ENCODE peak calls at places on chromosomes 16 and 17, in seven cellular contexts. One of them, this sample, is unnamed. For H3K9me3, the result is how much of the 10 kb centered on the place peaks cover.

GRCh38 chr17:57944796-57945362 is 10.3 kb downstream of the CUEDC1 start:
- DNase-seq in right lobe of liver: no peak
- DNase-seq in ascending aorta: no peak
- DNase-seq in uterus: no peak
- DNase-seq in colonic mucosa: no peak
- DNase-seq in CD4-positive, CD25-positive, alpha-beta regulatory T cell: no peak
- DNase-seq in lung: no peak
- DNase-seq in this sample: peak

GRCh38 chr16:19165101-19165500 is 2.9 kb upstream of the SYT17 start:
- DNase-seq in right lobe of liver: no peak
- DNase-seq in ascending aorta: no peak
- DNase-seq in uterus: no peak
- DNase-seq in colonic mucosa: no peak
- DNase-seq in CD4-positive, CD25-positive, alpha-beta regulatory T cell: no peak
- DNase-seq in lung: no peak
- DNase-seq in this sample: no peak

GRCh38 chr17:42252528-42253172 is 23.5 kb downstream of the STAT5B start:
- DNase-seq in right lobe of liver: no peak
- DNase-seq in ascending aorta: no peak
- DNase-seq in uterus: no peak
- DNase-seq in colonic mucosa: no peak
- DNase-seq in CD4-positive, CD25-positive, alpha-beta regulatory T cell: no peak
- DNase-seq in lung: no peak
- DNase-seq in this sample: no peak

GRCh38 chr17:28725660-28726395 is at the start of gene TLCD1:
- DNase-seq in right lobe of liver: peak
- DNase-seq in ascending aorta: no peak
- DNase-seq in uterus: no peak
- DNase-seq in colonic mucosa: peak
- DNase-seq in CD4-positive, CD25-positive, alpha-beta regulatory T cell: peak
- DNase-seq in lung: peak
- DNase-seq in this sample: peak

GRCh38 chr17:30921544-30922196 is at the start of gene ADAP2:
- DNase-seq in right lobe of liver: peak
- DNase-seq in ascending aorta: no peak
- DNase-seq in uterus: peak
- DNase-seq in colonic mucosa: peak
- DNase-seq in CD4-positive, CD25-positive, alpha-beta regulatory T cell: no peak
- DNase-seq in lung: peak
- DNase-seq in this sample: peak

GRCh38 chr16:24482681-24483202 is 56.6 kb upstream of the RBBP6 start:
- DNase-seq in right lobe of liver: no peak
- DNase-seq in ascending aorta: no peak
- DNase-seq in uterus: no peak
- DNase-seq in colonic mucosa: no peak
- DNase-seq in CD4-positive, CD25-positive, alpha-beta regulatory T cell: no peak
- DNase-seq in lung: no peak
- DNase-seq in this sample: no peak

GRCh38 chr16:58440094-58440493 is 47.8 kb downstream of the GINS3 start:
- DNase-seq in right lobe of liver: no peak
- DNase-seq in ascending aorta: no peak
- DNase-seq in uterus: no peak
- DNase-seq in colonic mucosa: no peak
- DNase-seq in CD4-positive, CD25-positive, alpha-beta regulatory T cell: no peak
- DNase-seq in lung: no peak
- DNase-seq in this sample: no peak

GRCh38 chr16:50071075-50071671 is 5.4 kb downstream of the HEATR3 start:
- DNase-seq in right lobe of liver: no peak
- DNase-seq in ascending aorta: no peak
- DNase-seq in uterus: no peak
- DNase-seq in colonic mucosa: no peak
- DNase-seq in CD4-positive, CD25-positive, alpha-beta regulatory T cell: no peak
- DNase-seq in lung: no peak
- DNase-seq in this sample: no peak

GRCh38 chr17:32486701-32487459 is at the start of gene CDK5R1:
- DNase-seq in right lobe of liver: peak
- DNase-seq in ascending aorta: no peak
- DNase-seq in uterus: peak
- DNase-seq in colonic mucosa: peak
- DNase-seq in CD4-positive, CD25-positive, alpha-beta regulatory T cell: peak
- DNase-seq in lung: peak
- DNase-seq in this sample: peak

GRCh38 chr17:2215616-2216364 is 87.8 kb downstream of the SMG6 start:
- DNase-seq in right lobe of liver: peak
- DNase-seq in ascending aorta: no peak
- DNase-seq in uterus: peak
- DNase-seq in colonic mucosa: peak
- DNase-seq in CD4-positive, CD25-positive, alpha-beta regulatory T cell: peak
- DNase-seq in lung: peak
- DNase-seq in this sample: peak

GRCh38 chr16:11025120-11025531 is 80.8 kb downstream of the CLEC16A start:
- DNase-seq in right lobe of liver: no peak
- DNase-seq in ascending aorta: no peak
- DNase-seq in uterus: no peak
- DNase-seq in colonic mucosa: no peak
- DNase-seq in CD4-positive, CD25-positive, alpha-beta regulatory T cell: peak
- DNase-seq in lung: no peak
- DNase-seq in this sample: no peak
- H3K9me3 ChIP-seq in right lobe of liver: under half
- H3K9me3 ChIP-seq in ascending aorta: under half
- H3K9me3 ChIP-seq in uterus: under half
- H3K9me3 ChIP-seq in colonic mucosa: under half
- H3K9me3 ChIP-seq in CD4-positive, CD25-positive, alpha-beta regulatory T cell: under half
- H3K9me3 ChIP-seq in lung: under half
- H3K9me3 ChIP-seq in this sample: under half

DNA sequence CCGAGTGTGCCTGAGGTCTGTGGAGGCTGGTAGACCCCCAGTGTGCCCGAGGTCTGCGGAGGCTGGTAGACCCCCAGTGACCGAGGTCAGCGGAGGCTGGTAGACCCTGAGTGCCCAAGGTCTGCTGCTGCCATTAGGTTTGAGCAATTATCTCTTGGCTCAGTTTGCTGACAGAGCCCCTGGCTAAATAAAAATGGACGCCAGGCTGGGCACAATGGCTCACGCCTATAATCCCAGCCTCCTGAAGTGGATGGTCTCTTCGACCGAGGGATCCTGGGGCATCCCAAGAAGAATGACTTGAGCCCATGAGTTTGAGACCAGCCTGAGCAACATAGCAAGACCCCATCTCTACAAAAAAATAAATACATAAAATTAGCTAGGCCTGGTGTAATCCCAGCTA is 98.7 kb upstream of the ZNF469 start:
- DNase-seq in right lobe of liver: no peak
- DNase-seq in ascending aorta: no peak
- DNase-seq in uterus: no peak
- DNase-seq in colonic mucosa: no peak
- DNase-seq in CD4-positive, CD25-positive, alpha-beta regulatory T cell: no peak
- DNase-seq in lung: no peak
- DNase-seq in this sample: no peak
- H3K9me3 ChIP-seq in right lobe of liver: under half
- H3K9me3 ChIP-seq in ascending aorta: under half
- H3K9me3 ChIP-seq in uterus: under half
- H3K9me3 ChIP-seq in colonic mucosa: under half
- H3K9me3 ChIP-seq in CD4-positive, CD25-positive, alpha-beta regulatory T cell: under half
- H3K9me3 ChIP-seq in lung: under half
- H3K9me3 ChIP-seq in this sample: under half

DNA sequence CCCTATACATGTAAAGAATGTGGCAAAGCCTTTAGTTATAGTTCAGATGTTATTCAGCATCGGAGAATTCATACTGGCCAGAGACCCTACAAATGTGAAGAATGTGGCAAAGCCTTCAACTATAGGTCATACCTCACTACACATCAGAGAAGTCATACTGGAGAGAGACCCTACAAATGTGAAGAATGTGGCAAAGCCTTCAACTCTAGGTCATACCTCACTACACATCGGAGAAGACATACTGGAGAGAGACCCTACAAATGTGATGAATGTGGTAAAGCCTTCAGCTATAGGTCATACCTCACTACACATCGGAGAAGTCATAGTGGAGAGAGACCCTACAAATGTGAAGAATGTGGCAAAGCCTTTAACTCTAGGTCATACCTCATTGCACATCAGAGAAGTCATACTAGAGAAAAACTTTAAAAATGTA is 42.5 kb downstream of the ZNF267 start:
- DNase-seq in right lobe of liver: no peak
- DNase-seq in ascending aorta: no peak
- DNase-seq in uterus: no peak
- DNase-seq in colonic mucosa: no peak
- DNase-seq in CD4-positive, CD25-positive, alpha-beta regulatory T cell: peak
- DNase-seq in lung: no peak
- DNase-seq in this sample: no peak
- H3K9me3 ChIP-seq in right lobe of liver: under half
- H3K9me3 ChIP-seq in ascending aorta: half or more
- H3K9me3 ChIP-seq in uterus: half or more
- H3K9me3 ChIP-seq in colonic mucosa: under half
- H3K9me3 ChIP-seq in CD4-positive, CD25-positive, alpha-beta regulatory T cell: half or more
- H3K9me3 ChIP-seq in lung: under half
- H3K9me3 ChIP-seq in this sample: half or more

GRCh38 chr17:22410136-22410535 is 717.8 kb downstream of the KCNJ18 start:
- DNase-seq in right lobe of liver: no peak
- DNase-seq in ascending aorta: no peak
- DNase-seq in uterus: no peak
- DNase-seq in colonic mucosa: no peak
- DNase-seq in CD4-positive, CD25-positive, alpha-beta regulatory T cell: no peak
- DNase-seq in lung: no peak
- DNase-seq in this sample: no peak

GRCh38 chr17:22411185-22411784 is 719.0 kb downstream of the KCNJ18 start:
- DNase-seq in right lobe of liver: no peak
- DNase-seq in ascending aorta: no peak
- DNase-seq in uterus: no peak
- DNase-seq in colonic mucosa: no peak
- DNase-seq in CD4-positive, CD25-positive, alpha-beta regulatory T cell: no peak
- DNase-seq in lung: no peak
- DNase-seq in this sample: no peak

DNA sequence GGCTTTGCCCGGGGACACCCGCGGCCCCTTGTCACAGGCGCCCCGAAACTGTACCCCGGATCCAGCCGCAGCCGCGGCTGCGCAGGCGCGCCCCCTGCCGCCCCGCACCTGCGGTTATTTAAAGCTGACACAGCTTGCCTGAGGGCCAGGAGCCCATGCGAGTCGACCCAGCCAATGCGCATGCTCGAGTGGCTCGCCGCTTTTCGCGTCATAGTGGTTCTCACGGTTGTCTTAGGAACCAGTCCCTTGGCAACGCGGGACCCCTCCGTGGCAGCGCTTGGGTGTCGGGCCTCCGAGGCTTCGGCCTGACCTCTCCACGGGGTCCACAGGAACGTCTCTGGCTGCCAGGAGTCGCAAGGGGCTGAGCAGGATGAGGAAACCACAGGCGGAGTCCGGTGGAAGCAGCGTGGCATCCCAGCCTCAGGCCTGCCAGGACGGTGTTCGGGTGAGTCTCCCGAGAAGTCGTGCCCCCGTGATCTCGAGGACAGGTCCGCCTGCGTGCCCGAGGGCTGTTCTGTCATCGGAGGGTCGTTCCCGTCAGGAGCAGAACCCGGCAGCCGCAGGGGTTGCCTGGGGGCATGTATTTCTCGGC is 716.9 kb downstream of the KCNJ18 start:
- DNase-seq in right lobe of liver: no peak
- DNase-seq in ascending aorta: no peak
- DNase-seq in uterus: no peak
- DNase-seq in colonic mucosa: no peak
- DNase-seq in CD4-positive, CD25-positive, alpha-beta regulatory T cell: no peak
- DNase-seq in lung: no peak
- DNase-seq in this sample: peak
- H3K9me3 ChIP-seq in right lobe of liver: under half
- H3K9me3 ChIP-seq in ascending aorta: under half
- H3K9me3 ChIP-seq in uterus: under half
- H3K9me3 ChIP-seq in colonic mucosa: under half
- H3K9me3 ChIP-seq in CD4-positive, CD25-positive, alpha-beta regulatory T cell: under half
- H3K9me3 ChIP-seq in lung: under half
- H3K9me3 ChIP-seq in this sample: under half

GRCh38 chr17:83192161-83192788 is 112.9 kb downstream of the METRNL start:
- DNase-seq in right lobe of liver: peak
- DNase-seq in ascending aorta: peak
- DNase-seq in uterus: peak
- DNase-seq in colonic mucosa: peak
- DNase-seq in CD4-positive, CD25-positive, alpha-beta regulatory T cell: no peak
- DNase-seq in lung: no peak
- DNase-seq in this sample: peak
- H3K9me3 ChIP-seq in right lobe of liver: under half
- H3K9me3 ChIP-seq in ascending aorta: under half
- H3K9me3 ChIP-seq in uterus: under half
- H3K9me3 ChIP-seq in colonic mucosa: under half
- H3K9me3 ChIP-seq in CD4-positive, CD25-positive, alpha-beta regulatory T cell: under half
- H3K9me3 ChIP-seq in lung: under half
- H3K9me3 ChIP-seq in this sample: under half

GRCh38 chr16:78768226-78768625 is 668.8 kb downstream of the WWOX start:
- DNase-seq in right lobe of liver: no peak
- DNase-seq in ascending aorta: no peak
- DNase-seq in uterus: peak
- DNase-seq in colonic mucosa: no peak
- DNase-seq in CD4-positive, CD25-positive, alpha-beta regulatory T cell: no peak
- DNase-seq in lung: no peak
- DNase-seq in this sample: no peak
- H3K9me3 ChIP-seq in right lobe of liver: under half
- H3K9me3 ChIP-seq in ascending aorta: under half
- H3K9me3 ChIP-seq in uterus: under half
- H3K9me3 ChIP-seq in colonic mucosa: under half
- H3K9me3 ChIP-seq in CD4-positive, CD25-positive, alpha-beta regulatory T cell: under half
- H3K9me3 ChIP-seq in lung: under half
- H3K9me3 ChIP-seq in this sample: under half

GRCh38 chr16:8299635-8300034 is 290.7 kb downstream of the TMEM114 start:
- DNase-seq in right lobe of liver: no peak
- DNase-seq in ascending aorta: no peak
- DNase-seq in uterus: no peak
- DNase-seq in colonic mucosa: no peak
- DNase-seq in CD4-positive, CD25-positive, alpha-beta regulatory T cell: no peak
- DNase-seq in lung: no peak
- DNase-seq in this sample: no peak
- H3K9me3 ChIP-seq in right lobe of liver: under half
- H3K9me3 ChIP-seq in ascending aorta: under half
- H3K9me3 ChIP-seq in uterus: under half
- H3K9me3 ChIP-seq in colonic mucosa: under half
- H3K9me3 ChIP-seq in CD4-positive, CD25-positive, alpha-beta regulatory T cell: under half
- H3K9me3 ChIP-seq in lung: under half
- H3K9me3 ChIP-seq in this sample: under half

This sample was measured in psoas muscle.